ENCODE peak calls at places on chromosomes 12 and 14, in eight cellular contexts. O is HEK293T, E is GM23338, H is GM12878, Q is HS-5, I is activated T-cell treated with anti-CD3 and anti-CD28 coated beads for 1 hour, P is GM06990, T is GM04504. K is an unnamed sample.
A peak's percentile ranks its signal among the peaks of the same experiment; 100 is the strongest.

GRCh38 chr14:54343276-54344121 is 53.3 kb upstream of the CDKN3 start:
- DNase-seq in P (no peak), I (no peak), Q (no peak), T (no peak), E (no peak), O (no peak), H (no peak), K (no peak)

GRCh38 chr12:16350682-16351081 is 3.2 kb downstream of the MGST1 start:
- DNase-seq in T (peak; percentile 82), P (no peak), Q (peak; percentile 83), O (no peak), H (no peak), E (no peak), I (no peak), K (no peak)

GRCh38 chr12:128818065-128819022 is 5.4 kb downstream of the SLC15A4 start:
- DNase-seq in Q (no peak), O (no peak), E (no peak), P (no peak), H (no peak), T (peak; percentile 61), I (no peak), K (peak; percentile 58)

GRCh38 chr14:105299654-105300541 is 903 bp downstream of the BRF1 start:
- DNase-seq in O (no peak), T (no peak), P (peak; percentile 55), I (no peak), Q (no peak), H (no peak), E (no peak), K (no peak)

GRCh38 chr14:91649930-91650329 is 82.0 kb downstream of the CATSPERB start:
- DNase-seq in E (peak; percentile 51), O (peak; percentile 42), T (peak; percentile 8), H (no peak), Q (peak; percentile 5), P (no peak), I (peak; percentile 1), K (peak; percentile 39)

GRCh38 chr12:50314629-50315312 is 31.5 kb upstream of the LIMA1 start:
- DNase-seq in E (peak; percentile 80), Q (peak; percentile 41), O (peak; percentile 68), T (peak; percentile 32), H (no peak), P (peak; percentile 7), I (no peak), K (peak; percentile 57)

GRCh38 chr14:52131640-52132320 is 62.9 kb upstream of the NID2 start:
- DNase-seq in E (peak; percentile 93), Q (peak; percentile 73), I (peak; percentile 3), T (peak; percentile 85), P (no peak), O (peak; percentile 85), H (peak; percentile 4), K (peak; percentile 57)

GRCh38 chr12:104877107-104877705 is 80.9 kb downstream of the SLC41A2 start:
- DNase-seq in H (no peak), T (peak; percentile 22), I (peak; percentile 6), E (peak; percentile 16), Q (peak; percentile 19), O (peak; percentile 11), P (no peak), K (peak; percentile 31)

GRCh38 chr12:54139030-54139429 is 49.8 kb downstream of the SMUG1 start:
- DNase-seq in T (peak; percentile 22), O (no peak), Q (no peak), I (no peak), P (no peak), H (no peak), E (no peak), K (no peak)

GRCh38 chr12:105587237-105587636 is 256.7 kb downstream of the C12orf75 start:
- DNase-seq in I (no peak), P (no peak), H (no peak), T (no peak), O (no peak), Q (no peak), E (no peak), K (no peak)

GRCh38 chr12:109998241-109998903 is 858 bp upstream of the ANKRD13A start:
- DNase-seq in T (no peak), H (no peak), E (no peak), O (no peak), I (no peak), P (no peak), Q (no peak), K (no peak)

GRCh38 chr12:83092101-83092500 is 405.4 kb downstream of the TMTC2 start:
- DNase-seq in Q (no peak), H (no peak), O (no peak), P (no peak), I (no peak), E (no peak), T (no peak), K (no peak)

GRCh38 chr14:53564870-53565269 is 391.8 kb downstream of the BMP4 start:
- DNase-seq in P (no peak), O (no peak), T (no peak), I (no peak), E (no peak), H (no peak), Q (no peak), K (no peak)

GRCh38 chr14:61653507-61653906 is 41.8 kb upstream of the HIF1A start:
- DNase-seq in Q (peak; percentile 54), T (peak; percentile 66), I (no peak), H (no peak), E (no peak), O (no peak), P (no peak), K (no peak)

GRCh38 chr12:69739287-69740191 is 879 bp downstream of the RAB3IP start:
- DNase-seq in H (peak; percentile 28), T (no peak), E (peak; percentile 64), O (peak; percentile 51), I (peak; percentile 25), Q (peak; percentile 2), P (peak; percentile 83), K (peak; percentile 56)

GRCh38 chr14:96399405-96399804 is 7.5 kb downstream of the AK7 start:
- DNase-seq in P (no peak), E (no peak), O (no peak), Q (no peak), H (no peak), T (no peak), I (no peak), K (no peak)

GRCh38 chr12:130948136-130948535 is 5.6 kb upstream of the ADGRD1 start:
- DNase-seq in I (no peak), E (peak; percentile 94), O (no peak), P (no peak), Q (no peak), H (no peak), T (no peak), K (no peak)

GRCh38 chr12:54232790-54233189 is 44.0 kb upstream of the SMUG1 start:
- DNase-seq in T (no peak), H (no peak), Q (no peak), I (no peak), O (peak; percentile 31), E (peak; percentile 81), P (no peak), K (no peak)

GRCh38 chr14:104975481-104976197 is 2.5 kb downstream of the AHNAK2 start:
- DNase-seq in I (no peak), E (peak; percentile 57), Q (no peak), T (no peak), O (no peak), H (no peak), P (no peak), K (peak; percentile 55)

GRCh38 chr12:129052373-129052772 is 199.1 kb downstream of the GLT1D1 start:
- DNase-seq in P (no peak), T (no peak), I (no peak), Q (no peak), O (no peak), E (no peak), H (no peak), K (no peak)

GRCh38 chr14:64705406-64706118 is 1.3 kb downstream of the PLEKHG3 start:
- DNase-seq in O (no peak), H (no peak), I (no peak), Q (no peak), P (no peak), T (no peak), E (no peak), K (no peak)

GRCh38 chr12:115648463-115648862 is 629.0 kb downstream of the MED13L start:
- DNase-seq in I (no peak), P (no peak), E (no peak), T (no peak), H (no peak), Q (no peak), O (no peak), K (no peak)

GRCh38 chr14:52700701-52701172 is 5.4 kb upstream of the ERO1A start:
- DNase-seq in H (no peak), Q (no peak), P (no peak), O (no peak), T (no peak), I (no peak), E (no peak), K (no peak)

GRCh38 chr12:42704340-42704739 is 114.8 kb upstream of the PRICKLE1 start:
- DNase-seq in O (no peak), H (no peak), I (no peak), E (no peak), T (peak; percentile 19), Q (no peak), P (no peak), K (no peak)

GRCh38 chr14:79011091-79011919 is 841.1 kb downstream of the NRXN3 start:
- DNase-seq in E (peak; percentile 65), H (no peak), Q (peak; percentile 90), I (no peak), T (peak; percentile 38), O (peak; percentile 34), P (no peak), K (peak; percentile 20)

GRCh38 chr12:132150780-132151144 is 6.5 kb downstream of the NOC4L start:
- DNase-seq in I (no peak), P (no peak), O (no peak), Q (no peak), T (no peak), E (no peak), H (no peak), K (no peak)

GRCh38 chr14:49189381-49189780 is 396.8 kb downstream of the RPS29 start:
- DNase-seq in T (no peak), O (no peak), H (no peak), I (no peak), Q (no peak), E (no peak), P (no peak), K (no peak)

GRCh38 chr14:58815046-58815701 is 177.4 kb downstream of the DACT1 start:
- DNase-seq in H (no peak), I (no peak), O (no peak), T (no peak), E (no peak), Q (peak; percentile 36), P (no peak), K (no peak)

GRCh38 chr12:124917135-124917840 is 2.8 kb upstream of the UBC start:
- DNase-seq in O (peak; percentile 80), Q (peak; percentile 99), T (peak; percentile 100), P (peak; percentile 95), E (peak; percentile 99), I (peak; percentile 81), H (peak; percentile 98), K (peak; percentile 78)